ENCODE peak calls at places on chromosomes 6 and 20, in four cellular contexts. One of them, this sample, is unnamed.

GRCh38 chr6:92369309-92369708 is 1050.0 kb downstream of the EPHA7 start:
- DNase-seq in MM.1S: no peak
- DNase-seq in HCT116: no peak
- DNase-seq in cardiac muscle cell: no peak
- DNase-seq in this sample: no peak

GRCh38 chr20:327946-328563 is 2.7 kb downstream of the SOX12 start:
- DNase-seq in cardiac muscle cell: peak; percentile 23
- DNase-seq in HCT116: no peak
- DNase-seq in MM.1S: no peak
- DNase-seq in this sample: no peak

GRCh38 chr6:150185697-150186096 is 42.9 kb downstream of the PPP1R14C start:
- DNase-seq in HCT116: no peak
- DNase-seq in MM.1S: no peak
- DNase-seq in cardiac muscle cell: no peak
- DNase-seq in this sample: no peak

GRCh38 chr20:44398303-44398702 is 42.8 kb downstream of the HNF4A start:
- DNase-seq in MM.1S: no peak
- DNase-seq in HCT116: no peak
- DNase-seq in cardiac muscle cell: peak; percentile 91
- DNase-seq in this sample: peak; percentile 11

GRCh38 chr20:49937023-49937929 is 1.1 kb downstream of the RNF114 start:
- DNase-seq in MM.1S: peak; percentile 10
- DNase-seq in HCT116: no peak
- DNase-seq in cardiac muscle cell: no peak
- DNase-seq in this sample: no peak

GRCh38 chr20:22796465-22797077 is 212.2 kb upstream of the FOXA2 start:
- DNase-seq in HCT116: no peak
- DNase-seq in cardiac muscle cell: peak; percentile 60
- DNase-seq in MM.1S: no peak
- DNase-seq in this sample: peak; percentile 11

GRCh38 chr6:28585335-28585734 is 59.7 kb downstream of the GPX5 start:
- DNase-seq in cardiac muscle cell: peak; percentile 75
- DNase-seq in HCT116: no peak
- DNase-seq in MM.1S: no peak
- DNase-seq in this sample: no peak

GRCh38 chr20:37737806-37738442 is 44.1 kb downstream of the CTNNBL1 start:
- DNase-seq in MM.1S: no peak
- DNase-seq in cardiac muscle cell: peak; percentile 60
- DNase-seq in HCT116: no peak
- DNase-seq in this sample: no peak

GRCh38 chr6:139776051-139776450 is 401.6 kb upstream of the CITED2 start:
- DNase-seq in cardiac muscle cell: peak; percentile 6
- DNase-seq in HCT116: no peak
- DNase-seq in MM.1S: no peak
- DNase-seq in this sample: no peak

GRCh38 chr6:100592929-100593328 is 128.2 kb upstream of the SIM1 start:
- DNase-seq in HCT116: no peak
- DNase-seq in MM.1S: no peak
- DNase-seq in cardiac muscle cell: no peak
- DNase-seq in this sample: no peak

GRCh38 chr20:50038169-50038568 is 55.4 kb downstream of the SNAI1 start:
- DNase-seq in cardiac muscle cell: no peak
- DNase-seq in MM.1S: no peak
- DNase-seq in HCT116: no peak
- DNase-seq in this sample: no peak

GRCh38 chr20:20435453-20435852 is 67.5 kb downstream of the INSM1 start:
- DNase-seq in HCT116: no peak
- DNase-seq in MM.1S: no peak
- DNase-seq in cardiac muscle cell: no peak
- DNase-seq in this sample: no peak

GRCh38 chr6:134795696-134796095 is 154.2 kb downstream of the ALDH8A1 start:
- DNase-seq in MM.1S: no peak
- DNase-seq in cardiac muscle cell: peak; percentile 51
- DNase-seq in HCT116: no peak
- DNase-seq in this sample: no peak

GRCh38 chr6:127249619-127250018 is 17.0 kb upstream of the RNF146 start:
- DNase-seq in HCT116: no peak
- DNase-seq in MM.1S: no peak
- DNase-seq in cardiac muscle cell: no peak
- DNase-seq in this sample: no peak
- H3K4me3 ChIP-seq in HCT116: no peak overlapping the region
- H3K4me3 ChIP-seq in MM.1S: no peak overlapping the region
- H3K4me3 ChIP-seq in cardiac muscle cell: no peak overlapping the region
- H3K4me3 ChIP-seq in this sample: no peak overlapping the region

DNA sequence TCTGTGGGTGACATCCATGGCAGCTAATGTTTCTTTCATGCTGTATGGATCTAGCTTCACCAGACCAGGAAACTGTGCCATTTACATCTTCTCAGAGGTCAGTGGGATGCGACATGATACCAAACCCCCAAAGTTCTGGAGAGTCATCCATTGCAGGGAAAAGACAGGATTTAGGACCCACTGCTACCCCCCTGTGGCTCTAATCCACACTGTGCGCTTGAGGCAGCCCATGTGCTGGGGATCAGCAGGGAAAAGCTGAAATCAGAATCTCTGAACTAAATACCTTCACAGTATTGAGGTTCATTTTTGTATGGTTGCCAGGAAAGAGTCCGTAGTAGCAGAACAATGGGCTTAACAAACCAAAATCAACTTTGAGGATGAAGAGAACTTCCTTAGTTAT is 164.4 kb downstream of the TMEM242 start:
- DNase-seq in cardiac muscle cell: no peak
- DNase-seq in HCT116: no peak
- DNase-seq in MM.1S: no peak
- DNase-seq in this sample: no peak
- H3K27ac ChIP-seq in cardiac muscle cell: peak overlapping the region; percentile 50
- H3K27ac ChIP-seq in HCT116: no peak overlapping the region
- H3K27ac ChIP-seq in MM.1S: no peak overlapping the region
- H3K27ac ChIP-seq in this sample: no peak overlapping the region

DNA sequence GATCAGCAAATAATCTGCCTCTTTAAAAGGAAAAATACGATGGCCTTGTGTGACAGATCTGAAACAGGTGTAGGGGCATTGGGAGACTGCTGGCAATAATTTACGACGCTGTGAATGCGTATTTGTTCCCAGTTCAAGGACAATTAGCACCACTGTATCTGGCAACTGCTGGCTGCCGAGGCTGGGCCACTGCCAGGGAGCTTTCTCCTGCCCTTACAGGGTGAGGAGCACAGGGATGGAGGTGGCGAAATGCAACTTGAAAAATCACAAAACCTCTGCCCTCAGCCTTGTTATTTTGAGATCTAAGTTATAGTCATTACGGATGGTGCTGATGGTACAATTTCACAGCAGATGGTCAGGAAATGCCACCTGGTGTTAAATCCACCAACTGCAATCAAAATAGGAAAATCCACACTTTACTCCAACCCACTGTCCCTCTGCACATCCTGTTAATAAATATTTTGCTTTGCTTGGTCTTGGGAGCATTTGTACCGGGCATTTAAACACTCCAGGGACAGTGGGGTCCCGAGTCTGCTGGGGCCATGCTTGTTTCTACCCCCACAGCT is 6.4 kb downstream of the MYLK4 start:
- DNase-seq in cardiac muscle cell: peak; percentile 36
- DNase-seq in HCT116: no peak
- DNase-seq in MM.1S: no peak
- DNase-seq in this sample: no peak
- TF ChIP-seq CTCF in cardiac muscle cell: peak; percentile 37
- TF ChIP-seq CTCF in HCT116: peak; percentile 41
- TF ChIP-seq CTCF in MM.1S: no peak
- TF ChIP-seq CTCF in this sample: peak; percentile 46

DNA sequence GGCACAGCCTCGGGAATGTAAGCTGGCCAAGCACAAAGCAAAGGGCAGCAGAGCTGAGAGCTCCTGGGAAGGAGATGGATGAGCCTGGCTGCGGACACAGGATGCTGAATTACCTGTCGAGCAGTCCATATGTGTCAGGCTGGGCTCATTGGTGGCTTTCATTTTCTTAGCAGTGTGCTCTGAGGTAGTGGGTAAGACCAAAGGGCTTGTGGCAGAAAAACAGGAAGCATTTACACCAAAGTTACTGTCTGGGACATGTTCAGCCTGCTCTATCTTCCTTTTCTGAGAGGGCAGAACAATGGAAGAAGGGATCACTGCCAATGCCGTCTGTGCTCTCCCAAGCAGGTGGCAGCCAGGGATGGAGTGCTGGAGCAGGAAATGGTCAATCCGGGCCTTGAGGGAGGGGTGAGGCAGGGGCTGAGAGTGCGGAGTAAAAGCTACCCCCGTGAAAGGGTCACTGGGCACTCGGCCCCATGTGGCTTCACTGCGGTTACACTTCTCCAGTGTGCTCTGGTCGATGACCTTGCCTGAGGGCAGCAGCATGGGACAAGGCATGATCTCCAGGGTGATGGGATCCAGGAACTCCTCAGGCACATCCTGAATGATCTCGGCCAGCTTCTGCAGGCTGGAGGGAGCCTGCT is 36.9 kb upstream of the AVP start:
- DNase-seq in MM.1S: no peak
- DNase-seq in HCT116: no peak
- DNase-seq in cardiac muscle cell: no peak
- DNase-seq in this sample: no peak
- H3K4me3 ChIP-seq in MM.1S: no peak overlapping the region
- H3K4me3 ChIP-seq in HCT116: no peak overlapping the region
- H3K4me3 ChIP-seq in cardiac muscle cell: no peak overlapping the region
- H3K4me3 ChIP-seq in this sample: no peak overlapping the region

GRCh38 chr20:8934362-8934761 is 134.5 kb upstream of the PLCB4 start:
- DNase-seq in MM.1S: no peak
- DNase-seq in HCT116: no peak
- DNase-seq in cardiac muscle cell: no peak
- DNase-seq in this sample: no peak

GRCh38 chr20:8935878-8936277 is 133.0 kb upstream of the PLCB4 start:
- DNase-seq in MM.1S: no peak
- DNase-seq in HCT116: no peak
- DNase-seq in cardiac muscle cell: no peak
- DNase-seq in this sample: no peak

GRCh38 chr20:8933391-8933807 is 135.5 kb upstream of the PLCB4 start:
- DNase-seq in HCT116: no peak
- DNase-seq in cardiac muscle cell: peak; percentile 12
- DNase-seq in MM.1S: no peak
- DNase-seq in this sample: no peak

GRCh38 chr20:8932192-8933150 is 136.4 kb upstream of the PLCB4 start:
- DNase-seq in cardiac muscle cell: peak; percentile 10
- DNase-seq in MM.1S: no peak
- DNase-seq in HCT116: no peak
- DNase-seq in this sample: no peak

GRCh38 chr20:8930691-8931090 is 138.2 kb upstream of the PLCB4 start:
- DNase-seq in HCT116: no peak
- DNase-seq in cardiac muscle cell: no peak
- DNase-seq in MM.1S: no peak
- DNase-seq in this sample: no peak
- H3K27ac ChIP-seq in HCT116: no peak overlapping the region
- H3K27ac ChIP-seq in cardiac muscle cell: no peak overlapping the region
- H3K27ac ChIP-seq in MM.1S: no peak overlapping the region
- H3K27ac ChIP-seq in this sample: no peak overlapping the region

DNA sequence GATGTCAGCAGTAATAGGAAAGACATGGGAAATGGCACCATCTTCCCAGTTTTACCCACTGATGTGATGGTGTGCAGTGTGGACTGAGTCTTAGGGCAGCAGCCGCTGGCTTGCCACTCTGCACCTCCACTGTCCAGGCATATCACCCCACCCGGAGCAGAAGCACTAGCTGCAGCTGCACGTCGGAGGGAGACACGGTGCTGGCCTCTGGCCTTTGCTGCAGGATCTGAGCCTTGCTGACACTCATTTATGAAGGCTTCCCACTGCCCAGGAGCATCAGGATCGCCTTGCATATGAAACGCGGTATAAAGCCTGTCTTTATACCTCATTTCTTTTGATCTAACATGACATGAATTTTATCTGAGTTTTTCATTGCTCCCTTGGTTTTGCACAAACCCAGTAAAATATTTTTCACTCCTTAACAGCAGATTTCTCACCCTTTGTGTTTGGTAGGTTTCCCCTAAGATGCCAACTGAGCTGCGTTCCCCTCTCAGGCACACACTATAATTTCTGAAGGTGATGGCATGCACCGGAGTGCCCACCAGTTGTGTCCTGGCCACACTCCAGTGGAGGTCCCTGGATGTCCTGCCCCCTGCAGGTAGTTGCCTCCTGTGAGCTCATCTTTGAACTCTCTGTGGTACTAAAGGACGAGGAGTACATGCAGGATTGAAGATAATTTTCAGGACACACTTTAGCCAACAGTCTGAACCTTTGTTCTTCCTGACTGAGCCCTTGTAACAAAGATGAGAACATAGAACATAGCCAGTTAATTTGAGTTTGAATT is 8.9 kb upstream of the EXOC2 start:
- DNase-seq in HCT116: no peak
- DNase-seq in MM.1S: no peak
- DNase-seq in cardiac muscle cell: no peak
- DNase-seq in this sample: no peak
- TF ChIP-seq CTCF in HCT116: no peak
- TF ChIP-seq CTCF in MM.1S: peak; percentile 21
- TF ChIP-seq CTCF in cardiac muscle cell: peak; percentile 17
- TF ChIP-seq CTCF in this sample: no peak

DNA sequence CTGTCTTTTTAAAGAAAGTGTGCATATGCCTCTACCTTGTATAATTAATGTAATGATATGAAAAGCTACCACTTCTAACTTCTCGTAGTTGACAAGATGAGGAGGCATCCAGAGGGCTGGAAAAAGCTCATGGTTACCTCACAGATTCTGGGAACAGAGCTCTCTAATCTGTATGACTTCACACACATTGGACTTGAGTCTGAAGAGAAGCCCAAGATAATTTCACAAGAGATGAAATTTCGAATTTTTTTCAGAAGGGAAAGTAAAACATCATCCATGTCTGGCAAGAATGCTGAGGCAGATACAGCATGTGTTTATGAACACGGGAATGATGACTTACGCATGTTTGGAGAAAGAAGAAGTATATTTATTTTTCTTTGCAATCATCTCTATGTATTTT is 141.8 kb upstream of the TENT5A start:
- DNase-seq in MM.1S: no peak
- DNase-seq in HCT116: no peak
- DNase-seq in cardiac muscle cell: peak; percentile 88
- DNase-seq in this sample: peak; percentile 43
- H3K4me3 ChIP-seq in MM.1S: no peak overlapping the region
- H3K4me3 ChIP-seq in HCT116: no peak overlapping the region
- H3K4me3 ChIP-seq in cardiac muscle cell: no peak overlapping the region
- H3K4me3 ChIP-seq in this sample: peak overlapping the region; percentile 1